ENCODE peak calls at places on chromosome 3, in four cellular contexts. P is mesendoderm, S is H9, O is H1. W is an unnamed sample.

GRCh38 chr3:132435911-132436425 is 18.7 kb downstream of the DNAJC13 start:
- DNase-seq in P (no peak), S (no peak), O (no peak), W (no peak)

GRCh38 chr3:160129459-160130061 is 95.7 kb upstream of the C3orf80 start:
- DNase-seq in P (no peak), S (no peak), O (no peak), W (peak)

GRCh38 chr3:30167511-30168135 is 438.8 kb upstream of the TGFBR2 start:
- DNase-seq in P (peak), S (no peak), O (no peak), W (peak)

GRCh38 chr3:111588527-111588926 is 6.6 kb downstream of the ZBED2 start:
- DNase-seq in P (no peak), S (no peak), O (no peak), W (peak)

GRCh38 chr3:175325440-175325839 is 466.3 kb downstream of the NAALADL2 start:
- DNase-seq in P (no peak), S (no peak), O (no peak), W (no peak)

GRCh38 chr3:115085197-115085865 is 61.8 kb downstream of the ZBTB20 start:
- DNase-seq in P (peak), S (no peak), O (no peak), W (no peak)

GRCh38 chr3:72390841-72391240 is 457.4 kb downstream of the SHQ1 start:
- DNase-seq in P (peak), S (no peak), O (no peak), W (no peak)

GRCh38 chr3:128226794-128227399 is 73.6 kb downstream of the EEFSEC start:
- DNase-seq in P (peak), S (peak), O (peak), W (peak)

GRCh38 chr3:57068437-57069089 is 8.1 kb downstream of the SPATA12 start:
- DNase-seq in P (no peak), S (no peak), O (no peak), W (peak)

GRCh38 chr3:66508461-66508860 is 7.6 kb upstream of the LRIG1 start:
- DNase-seq in P (no peak), S (no peak), O (no peak), W (no peak)

GRCh38 chr3:158447408-158447807 is 123.6 kb upstream of the MLF1 start:
- DNase-seq in P (no peak), S (no peak), O (no peak), W (peak)

GRCh38 chr3:187737401-187738088 is 7.7 kb downstream of the BCL6 start:
- DNase-seq in P (peak), S (peak), O (peak), W (peak)

GRCh38 chr3:42544492-42545283 is 37.1 kb downstream of the SEC22C start:
- DNase-seq in P (no peak), S (no peak), O (no peak), W (no peak)

GRCh38 chr3:7710284-7710683 is 791.3 kb upstream of the LMCD1 start:
- DNase-seq in P (no peak), S (no peak), O (no peak), W (no peak)

GRCh38 chr3:126487151-126487771 is 11.6 kb upstream of the ZXDC start:
- DNase-seq in P (peak), S (peak), O (no peak), W (no peak)

GRCh38 chr3:126849768-126850167 is 133.1 kb upstream of the PLXNA1 start:
- DNase-seq in P (peak), S (peak), O (peak), W (no peak)

GRCh38 chr3:38029400-38030125 is at the start of gene PLCD1:
- DNase-seq in P (peak), S (peak), O (peak), W (no peak)

GRCh38 chr3:52005571-52005986 is 9.9 kb upstream of the RPL29 start:
- DNase-seq in P (peak), S (peak), O (peak), W (peak)

GRCh38 chr3:8253201-8253600 is 248.4 kb upstream of the LMCD1 start:
- DNase-seq in P (no peak), S (no peak), O (no peak), W (no peak)

GRCh38 chr3:127954642-127955041 is 39.6 kb downstream of the KBTBD12 start:
- DNase-seq in P (no peak), S (no peak), O (no peak), W (no peak)

GRCh38 chr3:112671930-112672715 is 31.2 kb upstream of the CCDC80 start:
- DNase-seq in P (peak), S (no peak), O (no peak), W (peak)

GRCh38 chr3:29286841-29287240 is 6.0 kb downstream of the RBMS3 start:
- DNase-seq in P (no peak), S (no peak), O (no peak), W (peak)

GRCh38 chr3:120349819-120350125 is 618 bp upstream of the LRRC58 start:
- DNase-seq in P (no peak), S (no peak), O (no peak), W (no peak)

GRCh38 chr3:37703633-37704032 is 158.0 kb upstream of the CTDSPL start:
- DNase-seq in P (no peak), S (no peak), O (no peak), W (peak)

GRCh38 chr3:148951599-148952361 is 39.6 kb upstream of the GYG1 start:
- DNase-seq in P (no peak), S (no peak), O (no peak), W (peak)

GRCh38 chr3:20049275-20049674 is 9.0 kb downstream of the KAT2B start:
- DNase-seq in P (no peak), S (no peak), O (no peak), W (no peak)

GRCh38 chr3:26799679-26800317 is 177.2 kb downstream of the LRRC3B start:
- DNase-seq in P (no peak), S (no peak), O (no peak), W (no peak)

GRCh38 chr3:42185044-42185443 is 80.9 kb downstream of the CCK start:
- DNase-seq in P (no peak), S (no peak), O (no peak), W (peak)

GRCh38 chr3:147930417-147930816 is 521.3 kb downstream of the ZIC1 start:
- DNase-seq in P (no peak), S (no peak), O (no peak), W (peak)

GRCh38 chr3:122555275-122556071 is 8.6 kb downstream of the PARP9 start:
- DNase-seq in P (peak), S (no peak), O (no peak), W (peak)

GRCh38 chr3:150710097-150710496 is 6.4 kb upstream of the ERICH6 start:
- DNase-seq in P (no peak), S (no peak), O (no peak), W (peak)

GRCh38 chr3:120429921-120430361 is 20.9 kb downstream of the FSTL1 start:
- DNase-seq in P (no peak), S (no peak), O (no peak), W (peak)

GRCh38 chr3:81592101-81592500 is 169.3 kb downstream of the GBE1 start:
- DNase-seq in P (no peak), S (no peak), O (no peak), W (peak)

GRCh38 chr3:71218508-71218907 is 365.0 kb downstream of the FOXP1 start:
- DNase-seq in P (no peak), S (no peak), O (no peak), W (no peak)

GRCh38 chr3:50168388-50168787 is 13.3 kb downstream of the SEMA3F start:
- DNase-seq in P (no peak), S (no peak), O (no peak), W (no peak)
- H2BK120ac ChIP-seq in P (no peak), S (no peak), O (no peak), W (peak)

GRCh38 chr3:172143739-172144497 is 104.5 kb downstream of the FNDC3B start:
- DNase-seq in P (no peak), S (no peak), O (no peak), W (no peak)
- H3K4ac ChIP-seq in P (no peak), S (no peak), O (no peak), W (no peak)

DNA sequence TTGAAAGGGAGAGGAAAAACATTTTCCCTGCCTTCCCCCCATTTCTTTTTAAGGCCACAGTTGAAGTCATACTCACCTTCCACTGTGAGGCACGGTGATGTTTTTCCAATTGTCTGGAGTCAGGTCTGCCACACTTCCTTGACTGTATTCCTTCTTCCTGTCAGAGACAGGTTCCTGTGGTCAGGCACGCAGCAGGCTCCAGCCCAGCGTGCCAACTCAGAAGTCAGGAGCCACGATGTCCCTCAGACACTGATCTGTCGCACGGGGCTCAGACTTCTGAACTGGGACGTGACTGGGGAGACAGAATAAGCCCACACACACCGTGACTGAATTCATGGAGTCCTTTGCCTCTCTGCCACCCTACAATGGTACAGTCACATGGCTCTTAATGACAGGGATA is 41.2 kb upstream of the ADAMTS9 start:
- DNase-seq in P (no peak), S (no peak), O (no peak), W (no peak)
- H4K5ac ChIP-seq in P (no peak), S (no peak), O (no peak), W (no peak)

GRCh38 chr3:46853441-46854410 is 9.5 kb downstream of the MYL3 start:
- DNase-seq in P (no peak), S (no peak), O (no peak), W (no peak)
- H2BK120ac ChIP-seq in P (no peak), S (no peak), O (no peak), W (no peak)

GRCh38 chr3:190120161-190121060 is at the start of gene P3H2:
- DNase-seq in P (peak), S (peak), O (peak), W (peak)
- H3K4ac ChIP-seq in P (peak), S (no peak), O (no peak), W (peak)

GRCh38 chr3:176935524-176935923 is 261.8 kb downstream of the TBL1XR1 start:
- DNase-seq in P (no peak), S (no peak), O (no peak), W (no peak)
- H4K5ac ChIP-seq in P (no peak), S (no peak), O (no peak), W (no peak)

GRCh38 chr3:100073049-100073422 is 41.3 kb downstream of the FILIP1L start:
- DNase-seq in P (no peak), S (no peak), O (no peak), W (no peak)

GRCh38 chr3:100069472-100069871 is 44.8 kb downstream of the FILIP1L start:
- DNase-seq in P (no peak), S (no peak), O (no peak), W (no peak)

GRCh38 chr3:100072328-100073048 is 41.8 kb downstream of the FILIP1L start:
- DNase-seq in P (no peak), S (no peak), O (no peak), W (no peak)

GRCh38 chr3:100067589-100067988 is 46.7 kb downstream of the FILIP1L start:
- DNase-seq in P (no peak), S (no peak), O (no peak), W (no peak)

GRCh38 chr3:100068758-100069345 is 45.4 kb downstream of the FILIP1L start:
- DNase-seq in P (peak), S (peak), O (peak), W (peak)
- H2BK120ac ChIP-seq in P (no peak), S (no peak), O (no peak), W (peak)

DNA sequence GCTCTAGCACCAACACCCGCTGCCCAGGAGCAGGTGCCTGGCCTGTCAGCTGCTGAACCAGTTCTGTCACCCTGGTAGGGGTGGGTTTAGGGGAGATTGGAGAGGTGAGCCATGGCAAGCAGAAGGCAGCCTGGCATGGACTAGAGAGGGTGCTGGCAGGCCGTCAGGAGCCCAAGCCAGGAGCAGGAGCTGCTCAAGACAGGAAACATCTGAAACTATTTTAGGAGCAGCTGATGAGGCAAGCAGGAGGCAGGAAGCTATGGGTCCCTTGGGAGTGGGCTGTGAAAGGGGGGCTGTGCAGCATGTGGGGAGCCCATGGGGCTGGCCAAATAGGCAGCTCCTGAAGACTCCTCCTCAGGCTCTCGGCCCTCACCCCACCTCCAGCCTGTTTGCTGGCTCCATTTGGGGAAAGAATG is 2.3 kb downstream of the INKA1 start:
- DNase-seq in P (no peak), S (no peak), O (no peak), W (peak)
- H3K4ac ChIP-seq in P (no peak), S (no peak), O (no peak), W (peak)

GRCh38 chr3:139227165-139227564 is 116.7 kb upstream of the MRPS22 start:
- DNase-seq in P (no peak), S (no peak), O (no peak), W (no peak)
- H4K5ac ChIP-seq in P (no peak), S (no peak), O (no peak), W (no peak)

DNA sequence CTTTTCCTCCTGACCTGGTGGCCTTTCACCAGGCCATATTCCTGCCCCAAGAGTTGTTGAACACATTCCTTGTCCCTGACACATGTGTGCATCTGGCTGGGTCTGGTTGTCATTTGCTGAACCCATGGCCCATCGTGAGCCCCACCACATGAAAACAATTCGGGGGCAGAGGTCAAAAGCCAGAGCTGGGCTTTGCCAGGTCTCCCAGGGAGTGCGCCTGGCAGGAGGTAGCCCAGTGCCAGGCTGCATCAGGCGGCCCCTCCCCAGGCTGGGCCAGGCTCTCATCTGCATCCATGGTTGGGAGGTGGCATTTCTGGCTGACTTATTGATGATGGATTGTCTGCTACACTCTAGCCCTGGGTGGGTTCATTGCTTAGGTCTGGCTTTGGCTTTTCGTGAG is 30.9 kb downstream of the SPSB4 start:
- DNase-seq in P (no peak), S (no peak), O (no peak), W (no peak)
- H2BK120ac ChIP-seq in P (no peak), S (no peak), O (no peak), W (no peak)